ENCODE peak calls at places on chromosomes 13 and 19, in eight cellular contexts. V, T, B, Q, E, A, J and D are unnamed samples.

GRCh38 chr13:110265341-110265681 is 41.6 kb downstream of the COL4A1 start:
- DNase-seq in V (no peak), T (peak), B (no peak), Q (no peak), E (no peak), A (peak), J (no peak), D (peak)

GRCh38 chr19:33781996-33782395 is 14.7 kb upstream of the KCTD15 start:
- DNase-seq in V (peak), T (no peak), B (peak), Q (no peak), E (no peak), A (no peak), J (no peak), D (no peak)

GRCh38 chr19:7897289-7897688 is 6.4 kb upstream of the MAP2K7 start:
- DNase-seq in V (no peak), T (no peak), B (no peak), Q (no peak), E (no peak), A (no peak), J (no peak), D (no peak)

GRCh38 chr19:11944656-11945055 is 19.7 kb downstream of the ZNF700 start:
- DNase-seq in V (no peak), T (no peak), B (no peak), Q (no peak), E (no peak), A (no peak), J (no peak), D (no peak)

GRCh38 chr13:77480071-77480470 is 55.4 kb upstream of the SCEL start:
- DNase-seq in V (peak), T (no peak), B (no peak), Q (no peak), E (no peak), A (peak), J (no peak), D (no peak)

GRCh38 chr13:71525004-71525403 is 342.0 kb downstream of the DACH1 start:
- DNase-seq in V (no peak), T (no peak), B (no peak), Q (no peak), E (no peak), A (no peak), J (no peak), D (no peak)

GRCh38 chr19:49393871-49394270 is 5.8 kb downstream of the KASH5 start:
- DNase-seq in V (no peak), T (no peak), B (no peak), Q (no peak), E (no peak), A (no peak), J (no peak), D (no peak)

GRCh38 chr19:38547446-38547845 is 70.3 kb downstream of the MAP4K1 start:
- DNase-seq in V (no peak), T (no peak), B (no peak), Q (no peak), E (no peak), A (no peak), J (no peak), D (no peak)

GRCh38 chr19:8110931-8111330 is 38.5 kb downstream of the FBN3 start:
- DNase-seq in V (no peak), T (no peak), B (no peak), Q (no peak), E (no peak), A (no peak), J (no peak), D (no peak)

GRCh38 chr13:23744315-23744714 is 144.9 kb downstream of the MIPEP start:
- DNase-seq in V (peak), T (no peak), B (no peak), Q (no peak), E (no peak), A (no peak), J (no peak), D (no peak)

DNA sequence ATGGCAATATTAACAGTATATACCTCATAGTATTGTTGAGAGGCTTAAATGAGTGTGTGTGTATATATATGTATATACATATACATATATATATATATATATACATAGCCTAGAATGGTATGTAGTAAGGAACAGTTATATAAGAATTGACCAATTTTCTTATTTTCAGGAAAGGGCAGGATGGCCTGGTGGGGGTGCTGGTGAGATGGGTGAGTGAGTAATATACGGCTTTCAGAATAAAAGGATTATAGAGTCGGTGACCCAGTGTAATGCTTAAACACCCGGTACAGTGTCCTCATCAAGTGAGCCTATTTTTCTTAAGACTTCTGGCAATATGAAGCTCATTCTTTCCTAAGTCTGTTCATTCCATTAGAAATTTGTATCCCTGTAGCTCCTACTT is 11.7 kb upstream of the FAM216B start:
- DNase-seq in V (no peak), T (no peak), B (no peak), Q (no peak), E (no peak), A (no peak), J (no peak), D (no peak)
- TF ChIP-seq CTCF in V (peak), T (no peak), B (no peak), Q (no peak), E (no peak), A (no peak), J (no peak), D (no peak)

GRCh38 chr19:51664997-51665396 is 18.4 kb upstream of the SIGLEC14 start:
- DNase-seq in V (peak), T (no peak), B (no peak), Q (no peak), E (no peak), A (no peak), J (no peak), D (no peak)
- TF ChIP-seq CTCF in V (peak), T (no peak), B (no peak), Q (peak), E (peak), A (no peak), J (no peak), D (no peak)

GRCh38 chr13:105207586-105208293 is 1327.7 kb downstream of the EFNB2 start:
- DNase-seq in V (peak), T (no peak), B (no peak), Q (no peak), E (no peak), A (no peak), J (no peak), D (no peak)

GRCh38 chr13:105202384-105202783 is 1333.1 kb downstream of the EFNB2 start:
- DNase-seq in V (peak), T (no peak), B (peak), Q (no peak), E (no peak), A (peak), J (no peak), D (no peak)
- TF ChIP-seq CTCF in V (peak), T (peak), B (peak), Q (peak), E (peak), A (peak), J (peak), D (peak)

GRCh38 chr19:14318873-14319272 is 62.4 kb upstream of the ADGRE5 start:
- DNase-seq in V (no peak), T (no peak), B (no peak), Q (no peak), E (no peak), A (peak), J (no peak), D (no peak)
- TF ChIP-seq CTCF in V (no peak), T (peak), B (peak), Q (peak), E (peak), A (peak), J (no peak), D (peak)

GRCh38 chr19:50982186-50982585 is 1.5 kb downstream of the KLK7 start:
- DNase-seq in V (no peak), T (no peak), B (no peak), Q (no peak), E (no peak), A (no peak), J (no peak), D (no peak)

GRCh38 chr19:50980203-50980602 is 3.5 kb downstream of the KLK7 start:
- DNase-seq in V (no peak), T (no peak), B (no peak), Q (no peak), E (no peak), A (no peak), J (no peak), D (no peak)

GRCh38 chr19:50983625-50984292 is at the start of gene KLK7:
- DNase-seq in V (no peak), T (no peak), B (no peak), Q (no peak), E (no peak), A (no peak), J (no peak), D (no peak)

GRCh38 chr19:50979758-50980157 is 4.0 kb downstream of the KLK7 start:
- DNase-seq in V (no peak), T (no peak), B (no peak), Q (no peak), E (no peak), A (no peak), J (no peak), D (no peak)

DNA sequence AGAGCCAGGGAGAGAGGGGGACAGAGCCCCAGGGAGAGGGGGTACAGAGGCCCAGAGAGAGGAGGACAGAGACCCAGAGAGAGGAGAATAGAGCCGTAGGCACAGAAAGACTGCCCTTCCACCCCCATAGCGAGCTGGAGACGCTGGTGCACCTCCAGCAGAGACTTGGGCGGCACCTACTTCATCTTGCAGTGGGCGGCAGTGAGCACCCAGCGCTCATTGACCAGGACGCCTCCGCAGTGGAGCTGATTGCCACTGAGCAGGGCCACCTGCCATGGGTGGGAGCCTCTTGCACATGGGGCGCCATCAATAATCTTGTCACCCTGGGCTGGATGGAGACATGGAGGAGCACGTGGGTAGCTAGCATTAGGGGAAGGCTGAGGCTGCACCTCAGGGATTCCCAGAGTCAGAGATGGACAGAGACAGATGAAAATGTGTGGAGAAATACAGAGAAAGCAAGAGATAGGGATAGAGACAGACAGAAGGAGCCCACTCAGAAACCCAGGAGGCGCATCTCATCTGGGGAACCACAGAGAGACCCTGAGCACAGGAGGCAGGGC is 2.0 kb downstream of the KLK7 start:
- DNase-seq in V (no peak), T (no peak), B (no peak), Q (no peak), E (no peak), A (no peak), J (no peak), D (no peak)
- TF ChIP-seq CTCF in V (no peak), T (no peak), B (no peak), Q (no peak), E (no peak), A (no peak), J (no peak), D (no peak)

GRCh38 chr13:113729329-113730019 is 29.6 kb upstream of the TMEM255B start:
- DNase-seq in V (peak), T (peak), B (no peak), Q (no peak), E (no peak), A (no peak), J (peak), D (no peak)
- TF ChIP-seq CTCF in V (no peak), T (no peak), B (no peak), Q (no peak), E (no peak), A (no peak), J (no peak), D (no peak)